ENCODE peak calls at places on chromosomes 7 and 10, in nine cellular contexts. O is AG10803; P is HuH-7.5; N is MV-4-11; K is uterus; M is HT1080; I is fibroblast of the aortic adventitia; D is NCI-H1436 treated with DMSO at 0.1 percent for 48 hours; V is activated CD8-positive, alpha-beta memory T cell treated with anti-CD3 and anti-CD28 coated beads for 4 hours. X is an unnamed sample.

GRCh38 chr10:55214608-55215007 is 413.6 kb upstream of the PCDH15 start:
- DNase-seq in I (no peak), K (no peak), V (no peak), P (no peak), N (no peak), M (no peak), D (no peak), O (no peak), X (no peak)

GRCh38 chr7:50742401-50742800 is 40.3 kb downstream of the GRB10 start:
- DNase-seq in K (no peak), O (no peak), N (no peak), M (no peak), V (no peak), P (no peak), D (no peak), I (no peak), X (no peak)

GRCh38 chr10:77578583-77579227 is 58.9 kb downstream of the KCNMA1 start:
- DNase-seq in P (no peak), M (peak), D (no peak), O (peak), K (no peak), I (peak), N (no peak), V (no peak), X (no peak)

GRCh38 chr7:1242601-1243289 is 10.1 kb downstream of the UNCX start:
- DNase-seq in K (no peak), V (no peak), P (no peak), O (no peak), M (no peak), I (no peak), D (no peak), N (no peak), X (no peak)

GRCh38 chr7:4882169-4882741 is 1.3 kb downstream of the RADIL start:
- DNase-seq in O (peak), I (peak), V (no peak), D (no peak), N (no peak), M (no peak), P (no peak), K (peak), X (no peak)

GRCh38 chr7:112908106-112908505 is 117.9 kb upstream of the TMEM168 start:
- DNase-seq in I (no peak), M (no peak), O (no peak), N (no peak), V (no peak), D (no peak), K (no peak), P (no peak), X (no peak)

GRCh38 chr10:103855852-103856496 is 598 bp upstream of the SH3PXD2A start:
- DNase-seq in N (no peak), V (no peak), M (no peak), P (peak), I (no peak), D (no peak), K (no peak), O (no peak), X (no peak)

GRCh38 chr7:3107889-3108570 is 64.4 kb upstream of the CARD11 start:
- DNase-seq in N (no peak), I (no peak), P (no peak), K (no peak), V (no peak), O (no peak), M (peak), D (no peak), X (no peak)

GRCh38 chr10:80136134-80136571 is 3.6 kb downstream of the PLAC9 start:
- DNase-seq in N (no peak), M (peak), V (no peak), D (no peak), K (peak), P (no peak), I (peak), O (peak), X (no peak)

GRCh38 chr7:260441-261281 is 29.3 kb upstream of the FOXL3 start:
- DNase-seq in I (no peak), V (no peak), M (no peak), P (no peak), O (no peak), N (no peak), K (no peak), D (no peak), X (no peak)

GRCh38 chr10:3225589-3225988 is 53.0 kb upstream of the PITRM1 start:
- DNase-seq in P (no peak), O (peak), V (no peak), N (no peak), K (no peak), I (peak), D (no peak), M (peak), X (no peak)

GRCh38 chr10:42960491-42961155 is 116.2 kb upstream of the RET start:
- DNase-seq in I (peak), M (peak), V (no peak), D (no peak), O (peak), K (no peak), P (no peak), N (peak), X (no peak)

GRCh38 chr7:25678215-25678614 is 449.9 kb upstream of the NPVF start:
- DNase-seq in V (no peak), K (no peak), M (no peak), N (no peak), O (no peak), I (no peak), D (no peak), P (no peak), X (no peak)

GRCh38 chr7:26850193-26850651 is 14.2 kb downstream of the SKAP2 start:
- DNase-seq in I (no peak), D (no peak), O (no peak), N (no peak), V (no peak), M (peak), K (no peak), P (no peak), X (no peak)

GRCh38 chr7:6578114-6579084 is 1.1 kb downstream of the ZDHHC4 start:
- DNase-seq in D (no peak), V (no peak), K (no peak), M (no peak), P (peak), N (no peak), I (no peak), O (peak), X (no peak)

GRCh38 chr10:119677904-119678755 is 26.9 kb downstream of the BAG3 start:
- DNase-seq in M (no peak), D (no peak), V (no peak), N (no peak), K (no peak), I (no peak), O (no peak), P (no peak), X (no peak)

GRCh38 chr7:111796671-111797070 is 234.4 kb upstream of the IMMP2L start:
- DNase-seq in I (peak), K (no peak), O (no peak), D (no peak), N (peak), V (no peak), M (no peak), P (no peak), X (no peak)

GRCh38 chr7:124618871-124619270 is 146.7 kb downstream of the GPR37 start:
- DNase-seq in N (no peak), K (no peak), P (no peak), D (no peak), O (no peak), M (no peak), I (no peak), V (no peak), X (no peak)

GRCh38 chr7:85622059-85622458 is 435.2 kb upstream of the SEMA3D start:
- DNase-seq in V (no peak), I (no peak), P (no peak), M (no peak), O (no peak), N (no peak), D (no peak), K (no peak), X (no peak)

GRCh38 chr10:97904576-97904975 is 54.9 kb downstream of the GOLGA7B start:
- DNase-seq in M (no peak), K (no peak), V (no peak), D (no peak), O (no peak), P (no peak), N (no peak), I (no peak), X (no peak)

GRCh38 chr7:16743207-16743606 is 10.3 kb upstream of the TSPAN13 start:
- DNase-seq in O (peak), K (no peak), N (no peak), V (no peak), I (peak), M (peak), P (no peak), D (no peak), X (no peak)

GRCh38 chr7:99008921-99009530 is 130.7 kb downstream of the TRRAP start:
- DNase-seq in M (no peak), K (no peak), I (no peak), N (no peak), D (no peak), P (no peak), V (no peak), O (no peak), X (no peak)

GRCh38 chr7:31782411-31782991 is 95.5 kb downstream of the PPP1R17 start:
- DNase-seq in I (peak), N (peak), M (peak), P (peak), D (no peak), K (no peak), O (peak), V (no peak), X (peak)

GRCh38 chr10:94363251-94363565 is 469 bp upstream of the NOC3L start:
- DNase-seq in P (no peak), D (no peak), M (no peak), V (no peak), K (no peak), N (no peak), O (no peak), I (no peak), X (no peak)

GRCh38 chr7:117178600-117178999 is 144.3 kb downstream of the WNT2 start:
- DNase-seq in I (no peak), V (no peak), M (no peak), O (no peak), K (no peak), P (no peak), D (no peak), N (no peak), X (no peak)

X was measured in germinal center.